ENCODE peak calls at places on chromosome 12, in eight cellular contexts. One of them, this sample, is unnamed.

GRCh38 chr12:49147384-49147783 is 16.2 kb upstream of the TUBA1B start:
- DNase-seq in brain microvascular endothelial cell: no peak
- DNase-seq in prostate gland: no peak
- DNase-seq in cardiac muscle cell: no peak
- DNase-seq in fibroblast of the aortic adventitia: no peak
- DNase-seq in fibroblast of mammary gland: no peak
- DNase-seq in left ventricle myocardium inferior: no peak
- DNase-seq in heart right ventricle: no peak
- DNase-seq in this sample: no peak

GRCh38 chr12:13229504-13229903 is 33.0 kb downstream of the EMP1 start:
- DNase-seq in brain microvascular endothelial cell: no peak
- DNase-seq in prostate gland: no peak
- DNase-seq in cardiac muscle cell: no peak
- DNase-seq in fibroblast of the aortic adventitia: no peak
- DNase-seq in fibroblast of mammary gland: no peak
- DNase-seq in left ventricle myocardium inferior: no peak
- DNase-seq in heart right ventricle: no peak
- DNase-seq in this sample: no peak

GRCh38 chr12:13194462-13195110 is 1.9 kb upstream of the EMP1 start:
- DNase-seq in brain microvascular endothelial cell: no peak
- DNase-seq in prostate gland: no peak
- DNase-seq in cardiac muscle cell: no peak
- DNase-seq in fibroblast of the aortic adventitia: peak
- DNase-seq in fibroblast of mammary gland: peak
- DNase-seq in left ventricle myocardium inferior: no peak
- DNase-seq in heart right ventricle: no peak
- DNase-seq in this sample: no peak

GRCh38 chr12:42834062-42834461 is 244.5 kb upstream of the PRICKLE1 start:
- DNase-seq in brain microvascular endothelial cell: no peak
- DNase-seq in prostate gland: no peak
- DNase-seq in cardiac muscle cell: no peak
- DNase-seq in fibroblast of the aortic adventitia: no peak
- DNase-seq in fibroblast of mammary gland: no peak
- DNase-seq in left ventricle myocardium inferior: no peak
- DNase-seq in heart right ventricle: no peak
- DNase-seq in this sample: no peak

GRCh38 chr12:69998922-69999321 is 173.9 kb downstream of the MYRFL start:
- DNase-seq in brain microvascular endothelial cell: no peak
- DNase-seq in prostate gland: no peak
- DNase-seq in cardiac muscle cell: no peak
- DNase-seq in fibroblast of the aortic adventitia: no peak
- DNase-seq in fibroblast of mammary gland: no peak
- DNase-seq in left ventricle myocardium inferior: no peak
- DNase-seq in heart right ventricle: no peak
- DNase-seq in this sample: no peak

GRCh38 chr12:96026331-96026730 is 9.1 kb downstream of the LTA4H start:
- DNase-seq in brain microvascular endothelial cell: no peak
- DNase-seq in prostate gland: no peak
- DNase-seq in cardiac muscle cell: peak
- DNase-seq in fibroblast of the aortic adventitia: no peak
- DNase-seq in fibroblast of mammary gland: peak
- DNase-seq in left ventricle myocardium inferior: no peak
- DNase-seq in heart right ventricle: no peak
- DNase-seq in this sample: no peak

GRCh38 chr12:120725151-120725658 is 421 bp upstream of the ACADS start:
- DNase-seq in brain microvascular endothelial cell: no peak
- DNase-seq in prostate gland: no peak
- DNase-seq in cardiac muscle cell: no peak
- DNase-seq in fibroblast of the aortic adventitia: no peak
- DNase-seq in fibroblast of mammary gland: no peak
- DNase-seq in left ventricle myocardium inferior: no peak
- DNase-seq in heart right ventricle: no peak
- DNase-seq in this sample: peak

GRCh38 chr12:54306925-54307731 is 6.3 kb upstream of the NFE2 start:
- DNase-seq in brain microvascular endothelial cell: no peak
- DNase-seq in prostate gland: peak
- DNase-seq in cardiac muscle cell: peak
- DNase-seq in fibroblast of the aortic adventitia: peak
- DNase-seq in fibroblast of mammary gland: peak
- DNase-seq in left ventricle myocardium inferior: peak
- DNase-seq in heart right ventricle: peak
- DNase-seq in this sample: no peak

GRCh38 chr12:57758566-57759359 is 3.9 kb downstream of the MARCHF9 start:
- DNase-seq in brain microvascular endothelial cell: no peak
- DNase-seq in prostate gland: no peak
- DNase-seq in cardiac muscle cell: no peak
- DNase-seq in fibroblast of the aortic adventitia: no peak
- DNase-seq in fibroblast of mammary gland: no peak
- DNase-seq in left ventricle myocardium inferior: no peak
- DNase-seq in heart right ventricle: no peak
- DNase-seq in this sample: no peak

GRCh38 chr12:120851444-120851843 is 52.7 kb downstream of the SPPL3 start:
- DNase-seq in brain microvascular endothelial cell: no peak
- DNase-seq in prostate gland: no peak
- DNase-seq in cardiac muscle cell: no peak
- DNase-seq in fibroblast of the aortic adventitia: no peak
- DNase-seq in fibroblast of mammary gland: no peak
- DNase-seq in left ventricle myocardium inferior: no peak
- DNase-seq in heart right ventricle: no peak
- DNase-seq in this sample: no peak

GRCh38 chr12:6620137-6620884 is 13.1 kb upstream of the CHD4 start:
- DNase-seq in brain microvascular endothelial cell: no peak
- DNase-seq in prostate gland: no peak
- DNase-seq in cardiac muscle cell: peak
- DNase-seq in fibroblast of the aortic adventitia: peak
- DNase-seq in fibroblast of mammary gland: peak
- DNase-seq in left ventricle myocardium inferior: no peak
- DNase-seq in heart right ventricle: no peak
- DNase-seq in this sample: peak

GRCh38 chr12:40989785-40990184 is 198.3 kb upstream of the PDZRN4 start:
- DNase-seq in brain microvascular endothelial cell: no peak
- DNase-seq in prostate gland: no peak
- DNase-seq in cardiac muscle cell: no peak
- DNase-seq in fibroblast of the aortic adventitia: no peak
- DNase-seq in fibroblast of mammary gland: no peak
- DNase-seq in left ventricle myocardium inferior: no peak
- DNase-seq in heart right ventricle: no peak
- DNase-seq in this sample: no peak

GRCh38 chr12:52305921-52306705 is 14.8 kb upstream of the KRT81 start:
- DNase-seq in brain microvascular endothelial cell: no peak
- DNase-seq in prostate gland: no peak
- DNase-seq in cardiac muscle cell: no peak
- DNase-seq in fibroblast of the aortic adventitia: no peak
- DNase-seq in fibroblast of mammary gland: no peak
- DNase-seq in left ventricle myocardium inferior: no peak
- DNase-seq in heart right ventricle: no peak
- DNase-seq in this sample: no peak

GRCh38 chr12:55188974-55189556 is 31.8 kb upstream of the OR10A7 start:
- DNase-seq in brain microvascular endothelial cell: peak
- DNase-seq in prostate gland: peak
- DNase-seq in cardiac muscle cell: peak
- DNase-seq in fibroblast of the aortic adventitia: peak
- DNase-seq in fibroblast of mammary gland: peak
- DNase-seq in left ventricle myocardium inferior: no peak
- DNase-seq in heart right ventricle: peak
- DNase-seq in this sample: peak

GRCh38 chr12:6603095-6603567 is 4.0 kb downstream of the CHD4 start:
- DNase-seq in brain microvascular endothelial cell: no peak
- DNase-seq in prostate gland: no peak
- DNase-seq in cardiac muscle cell: peak
- DNase-seq in fibroblast of the aortic adventitia: peak
- DNase-seq in fibroblast of mammary gland: peak
- DNase-seq in left ventricle myocardium inferior: peak
- DNase-seq in heart right ventricle: peak
- DNase-seq in this sample: peak

GRCh38 chr12:18564306-18564705 is 173.5 kb downstream of the PLCZ1 start:
- DNase-seq in brain microvascular endothelial cell: no peak
- DNase-seq in prostate gland: no peak
- DNase-seq in cardiac muscle cell: no peak
- DNase-seq in fibroblast of the aortic adventitia: no peak
- DNase-seq in fibroblast of mammary gland: no peak
- DNase-seq in left ventricle myocardium inferior: no peak
- DNase-seq in heart right ventricle: no peak
- DNase-seq in this sample: no peak

GRCh38 chr12:29082522-29082921 is 66.6 kb upstream of the FAR2 start:
- DNase-seq in brain microvascular endothelial cell: no peak
- DNase-seq in prostate gland: no peak
- DNase-seq in cardiac muscle cell: no peak
- DNase-seq in fibroblast of the aortic adventitia: no peak
- DNase-seq in fibroblast of mammary gland: peak
- DNase-seq in left ventricle myocardium inferior: no peak
- DNase-seq in heart right ventricle: no peak
- DNase-seq in this sample: no peak

GRCh38 chr12:125079943-125080645 is 14.9 kb downstream of the AACS start:
- DNase-seq in brain microvascular endothelial cell: no peak
- DNase-seq in prostate gland: no peak
- DNase-seq in cardiac muscle cell: peak
- DNase-seq in fibroblast of the aortic adventitia: peak
- DNase-seq in fibroblast of mammary gland: peak
- DNase-seq in left ventricle myocardium inferior: peak
- DNase-seq in heart right ventricle: no peak
- DNase-seq in this sample: no peak

GRCh38 chr12:86787419-86787818 is 531.2 kb upstream of the MGAT4C start:
- DNase-seq in brain microvascular endothelial cell: no peak
- DNase-seq in prostate gland: no peak
- DNase-seq in cardiac muscle cell: no peak
- DNase-seq in fibroblast of the aortic adventitia: no peak
- DNase-seq in fibroblast of mammary gland: no peak
- DNase-seq in left ventricle myocardium inferior: no peak
- DNase-seq in heart right ventricle: no peak
- DNase-seq in this sample: no peak

GRCh38 chr12:131726-132465 is 65.3 kb downstream of the IQSEC3 start:
- DNase-seq in brain microvascular endothelial cell: no peak
- DNase-seq in prostate gland: no peak
- DNase-seq in cardiac muscle cell: peak
- DNase-seq in fibroblast of the aortic adventitia: no peak
- DNase-seq in fibroblast of mammary gland: no peak
- DNase-seq in left ventricle myocardium inferior: no peak
- DNase-seq in heart right ventricle: no peak
- DNase-seq in this sample: no peak

GRCh38 chr12:45214071-45214470 is 1.8 kb upstream of the ANO6 start:
- DNase-seq in brain microvascular endothelial cell: no peak
- DNase-seq in prostate gland: no peak
- DNase-seq in cardiac muscle cell: no peak
- DNase-seq in fibroblast of the aortic adventitia: no peak
- DNase-seq in fibroblast of mammary gland: no peak
- DNase-seq in left ventricle myocardium inferior: no peak
- DNase-seq in heart right ventricle: no peak
- DNase-seq in this sample: no peak
- H3K4me3 ChIP-seq in brain microvascular endothelial cell: no peak
- H3K4me3 ChIP-seq in prostate gland: no peak
- H3K4me3 ChIP-seq in cardiac muscle cell: no peak
- H3K4me3 ChIP-seq in fibroblast of the aortic adventitia: no peak
- H3K4me3 ChIP-seq in fibroblast of mammary gland: no peak
- H3K4me3 ChIP-seq in left ventricle myocardium inferior: no peak
- H3K4me3 ChIP-seq in heart right ventricle: no peak
- H3K4me3 ChIP-seq in this sample: no peak

GRCh38 chr12:15584366-15585041 is 204.7 kb downstream of the EPS8 start:
- DNase-seq in brain microvascular endothelial cell: no peak
- DNase-seq in prostate gland: peak
- DNase-seq in cardiac muscle cell: peak
- DNase-seq in fibroblast of the aortic adventitia: peak
- DNase-seq in fibroblast of mammary gland: peak
- DNase-seq in left ventricle myocardium inferior: no peak
- DNase-seq in heart right ventricle: no peak
- DNase-seq in this sample: peak

GRCh38 chr12:15591811-15592210 is 197.4 kb downstream of the EPS8 start:
- DNase-seq in brain microvascular endothelial cell: no peak
- DNase-seq in prostate gland: no peak
- DNase-seq in cardiac muscle cell: no peak
- DNase-seq in fibroblast of the aortic adventitia: no peak
- DNase-seq in fibroblast of mammary gland: no peak
- DNase-seq in left ventricle myocardium inferior: no peak
- DNase-seq in heart right ventricle: peak
- DNase-seq in this sample: no peak

GRCh38 chr12:15589328-15590032 is 199.7 kb downstream of the EPS8 start:
- DNase-seq in brain microvascular endothelial cell: no peak
- DNase-seq in prostate gland: no peak
- DNase-seq in cardiac muscle cell: no peak
- DNase-seq in fibroblast of the aortic adventitia: no peak
- DNase-seq in fibroblast of mammary gland: no peak
- DNase-seq in left ventricle myocardium inferior: no peak
- DNase-seq in heart right ventricle: no peak
- DNase-seq in this sample: no peak

GRCh38 chr12:15592934-15593333 is 196.3 kb downstream of the EPS8 start:
- DNase-seq in brain microvascular endothelial cell: no peak
- DNase-seq in prostate gland: no peak
- DNase-seq in cardiac muscle cell: peak
- DNase-seq in fibroblast of the aortic adventitia: peak
- DNase-seq in fibroblast of mammary gland: peak
- DNase-seq in left ventricle myocardium inferior: no peak
- DNase-seq in heart right ventricle: no peak
- DNase-seq in this sample: no peak

GRCh38 chr12:15590180-15590826 is 198.9 kb downstream of the EPS8 start:
- DNase-seq in brain microvascular endothelial cell: peak
- DNase-seq in prostate gland: peak
- DNase-seq in cardiac muscle cell: peak
- DNase-seq in fibroblast of the aortic adventitia: peak
- DNase-seq in fibroblast of mammary gland: peak
- DNase-seq in left ventricle myocardium inferior: no peak
- DNase-seq in heart right ventricle: peak
- DNase-seq in this sample: peak
- TF ChIP-seq CTCF in brain microvascular endothelial cell: peak
- TF ChIP-seq CTCF in prostate gland: peak
- TF ChIP-seq CTCF in cardiac muscle cell: peak
- TF ChIP-seq CTCF in fibroblast of the aortic adventitia: peak
- TF ChIP-seq CTCF in fibroblast of mammary gland: peak
- TF ChIP-seq CTCF in left ventricle myocardium inferior: peak
- TF ChIP-seq CTCF in heart right ventricle: peak
- TF ChIP-seq CTCF in this sample: peak

GRCh38 chr12:75759196-75759595 is 247.8 kb upstream of the KRR1 start:
- DNase-seq in brain microvascular endothelial cell: no peak
- DNase-seq in prostate gland: no peak
- DNase-seq in cardiac muscle cell: no peak
- DNase-seq in fibroblast of the aortic adventitia: no peak
- DNase-seq in fibroblast of mammary gland: no peak
- DNase-seq in left ventricle myocardium inferior: no peak
- DNase-seq in heart right ventricle: no peak
- DNase-seq in this sample: no peak
- H3K4me3 ChIP-seq in brain microvascular endothelial cell: no peak
- H3K4me3 ChIP-seq in prostate gland: no peak
- H3K4me3 ChIP-seq in cardiac muscle cell: no peak
- H3K4me3 ChIP-seq in fibroblast of the aortic adventitia: no peak
- H3K4me3 ChIP-seq in fibroblast of mammary gland: no peak
- H3K4me3 ChIP-seq in left ventricle myocardium inferior: no peak
- H3K4me3 ChIP-seq in heart right ventricle: no peak
- H3K4me3 ChIP-seq in this sample: no peak

GRCh38 chr12:127209318-127209717 is 1057.7 kb upstream of the TMEM132C start:
- DNase-seq in brain microvascular endothelial cell: no peak
- DNase-seq in prostate gland: no peak
- DNase-seq in cardiac muscle cell: no peak
- DNase-seq in fibroblast of the aortic adventitia: no peak
- DNase-seq in fibroblast of mammary gland: no peak
- DNase-seq in left ventricle myocardium inferior: no peak
- DNase-seq in heart right ventricle: no peak
- DNase-seq in this sample: no peak

DNA sequence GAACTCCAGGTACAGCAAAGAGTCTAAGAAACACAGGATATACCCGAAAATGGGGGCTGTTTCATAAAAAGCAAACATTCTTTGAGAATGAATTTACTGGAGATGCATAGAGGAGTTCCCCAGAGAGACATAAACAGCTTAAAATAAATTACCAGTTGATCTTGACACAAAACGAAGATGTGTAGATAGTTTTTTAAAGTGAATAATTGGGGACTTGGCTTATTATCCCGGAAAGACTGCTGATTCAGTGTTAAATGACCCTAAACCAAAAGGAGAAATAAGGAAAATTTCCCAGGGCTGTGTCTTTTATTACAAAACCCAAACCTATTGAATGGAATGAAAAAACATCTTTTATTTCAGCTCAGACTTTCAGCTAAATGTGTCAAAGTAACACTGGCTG is 1052.8 kb upstream of the TMEM132C start:
- DNase-seq in brain microvascular endothelial cell: no peak
- DNase-seq in prostate gland: no peak
- DNase-seq in cardiac muscle cell: no peak
- DNase-seq in fibroblast of the aortic adventitia: no peak
- DNase-seq in fibroblast of mammary gland: peak
- DNase-seq in left ventricle myocardium inferior: no peak
- DNase-seq in heart right ventricle: no peak
- DNase-seq in this sample: no peak
- TF ChIP-seq CTCF in brain microvascular endothelial cell: no peak
- TF ChIP-seq CTCF in prostate gland: no peak
- TF ChIP-seq CTCF in cardiac muscle cell: no peak
- TF ChIP-seq CTCF in fibroblast of the aortic adventitia: no peak
- TF ChIP-seq CTCF in fibroblast of mammary gland: no peak
- TF ChIP-seq CTCF in left ventricle myocardium inferior: no peak
- TF ChIP-seq CTCF in heart right ventricle: no peak
- TF ChIP-seq CTCF in this sample: no peak